ENCODE peak calls at places on chromosomes 1 and 21, in seven cellular contexts. A is colonic mucosa, H is tibial artery, I is neural progenitor cell, B is body of pancreas, L is gastrocnemius medialis, S is left ventricle myocardium inferior. W is an unnamed sample. For H3K4me1, the result is how much of the 10 kb centered on the place peaks cover.

GRCh38 chr1:25198731-25199231 is 33.5 kb downstream of the SYF2 start:
- DNase-seq in A (peak), H (no peak), I (peak), B (peak), L (peak), S (peak), W (no peak)

GRCh38 chr1:218164111-218164929 is 120.8 kb upstream of the RRP15 start:
- DNase-seq in A (peak), H (no peak), I (peak), B (peak), L (peak), S (peak), W (no peak)

GRCh38 chr1:226908419-226908818 is 31.7 kb upstream of the COQ8A start:
- DNase-seq in A (no peak), H (no peak), I (no peak), B (no peak), L (no peak), S (no peak), W (no peak)

GRCh38 chr1:58047265-58047858 is 499.2 kb downstream of the OMA1 start:
- DNase-seq in A (no peak), H (no peak), I (peak), B (peak), L (no peak), S (no peak), W (no peak)

GRCh38 chr1:33396188-33397124 is 34.4 kb downstream of the PHC2 start:
- DNase-seq in A (no peak), H (no peak), I (no peak), B (no peak), L (no peak), S (no peak), W (no peak)

GRCh38 chr1:89454845-89455521 is 69.6 kb upstream of the LRRC8B start:
- DNase-seq in A (peak), H (peak), I (peak), B (peak), L (no peak), S (no peak), W (no peak)

GRCh38 chr1:231396643-231397042 is 25.4 kb downstream of the EGLN1 start:
- DNase-seq in A (no peak), H (no peak), I (no peak), B (no peak), L (no peak), S (no peak), W (no peak)

GRCh38 chr1:33294071-33295010 is 26.6 kb downstream of the A3GALT2 start:
- DNase-seq in A (no peak), H (no peak), I (no peak), B (no peak), L (peak), S (no peak), W (no peak)

GRCh38 chr21:15976807-15977206 is 247.0 kb downstream of the USP25 start:
- DNase-seq in A (no peak), H (no peak), I (peak), B (no peak), L (no peak), S (no peak), W (no peak)

GRCh38 chr1:35452086-35452485 is 105.1 kb downstream of the KIAA0319L start:
- DNase-seq in A (peak), H (peak), I (no peak), B (peak), L (peak), S (peak), W (peak)

GRCh38 chr1:79929356-79929755 is 922.8 kb upstream of the ADGRL4 start:
- DNase-seq in A (no peak), H (no peak), I (no peak), B (no peak), L (no peak), S (no peak), W (no peak)

GRCh38 chr1:65105596-65105995 is 42.4 kb upstream of the AK4 start:
- DNase-seq in A (no peak), H (no peak), I (no peak), B (no peak), L (no peak), S (no peak), W (no peak)

GRCh38 chr1:16207318-16208269 is 4.9 kb downstream of the ARHGEF19 start:
- DNase-seq in A (peak), H (no peak), I (no peak), B (no peak), L (no peak), S (no peak), W (no peak)

GRCh38 chr1:212238552-212238951 is 46.7 kb upstream of the PPP2R5A start:
- DNase-seq in A (peak), H (no peak), I (peak), B (peak), L (no peak), S (no peak), W (no peak)

GRCh38 chr1:198620951-198621824 is 17.7 kb upstream of the PTPRC start:
- DNase-seq in A (no peak), H (no peak), I (no peak), B (no peak), L (no peak), S (no peak), W (no peak)

GRCh38 chr1:3457910-3458621 is 3.6 kb downstream of the ARHGEF16 start:
- DNase-seq in A (peak), H (no peak), I (peak), B (no peak), L (peak), S (no peak), W (no peak)
- H3K27ac ChIP-seq in A (peak), H (no peak), I (no peak), B (no peak), L (peak), S (peak), W (peak)

GRCh38 chr1:245604979-245605378 is 450.2 kb downstream of the KIF26B start:
- DNase-seq in A (no peak), H (no peak), I (no peak), B (no peak), L (no peak), S (no peak), W (no peak)
- H3K4me3 ChIP-seq in A (no peak), H (no peak), I (no peak), B (no peak), L (no peak), S (no peak), W (no peak)

GRCh38 chr1:50983403-50983802 is 13.4 kb downstream of the CDKN2C start:
- DNase-seq in A (no peak), H (no peak), I (no peak), B (no peak), L (no peak), S (no peak), W (no peak)
- H3K4me1 ChIP-seq in A (under half), H (half or more), I (under half), B (under half), L (under half), S (under half), W (under half)

GRCh38 chr21:19123525-19123924 is 719.9 kb upstream of the TMPRSS15 start:
- DNase-seq in A (no peak), H (no peak), I (no peak), B (no peak), L (no peak), S (no peak), W (no peak)

GRCh38 chr21:19122371-19122770 is 718.8 kb upstream of the TMPRSS15 start:
- DNase-seq in A (no peak), H (no peak), I (no peak), B (no peak), L (no peak), S (no peak), W (no peak)

GRCh38 chr21:19123053-19123452 is 719.5 kb upstream of the TMPRSS15 start:
- DNase-seq in A (no peak), H (no peak), I (no peak), B (no peak), L (no peak), S (no peak), W (no peak)

GRCh38 chr21:19120591-19120990 is 717.0 kb upstream of the TMPRSS15 start:
- DNase-seq in A (no peak), H (no peak), I (no peak), B (no peak), L (no peak), S (no peak), W (no peak)
- H3K27ac ChIP-seq in A (no peak), H (no peak), I (no peak), B (no peak), L (no peak), S (no peak), W (no peak)